ENCODE peak calls at places on chromosome 18, in eight cellular contexts. One of them, this sample, is unnamed.
A peak's percentile ranks its signal among the peaks of the same experiment; 100 is the strongest.

GRCh38 chr18:69128978-69129377 is 271.7 kb upstream of the DOK6 start:
- ATAC-seq in PC-3: no peak
- ATAC-seq in heart left ventricle: no peak
- ATAC-seq in A549: no peak
- ATAC-seq in CD4-positive, CD25-positive, alpha-beta regulatory T cell: no peak
- ATAC-seq in naive thymus-derived CD4-positive, alpha-beta T cell: no peak
- ATAC-seq in psoas muscle: no peak
- ATAC-seq in upper lobe of right lung: no peak
- ATAC-seq in this sample: no peak

GRCh38 chr18:63293930-63294329 is 25.6 kb downstream of the BCL2 start:
- ATAC-seq in A549: no peak
- ATAC-seq in psoas muscle: no peak
- ATAC-seq in upper lobe of right lung: no peak
- ATAC-seq in heart left ventricle: peak; percentile 57
- ATAC-seq in PC-3: no peak
- ATAC-seq in naive thymus-derived CD4-positive, alpha-beta T cell: no peak
- ATAC-seq in CD4-positive, CD25-positive, alpha-beta regulatory T cell: no peak
- ATAC-seq in this sample: peak; percentile 53

GRCh38 chr18:22668496-22668895 is 250.8 kb upstream of the CTAGE1 start:
- ATAC-seq in heart left ventricle: no peak
- ATAC-seq in PC-3: peak; percentile 24
- ATAC-seq in CD4-positive, CD25-positive, alpha-beta regulatory T cell: no peak
- ATAC-seq in upper lobe of right lung: no peak
- ATAC-seq in naive thymus-derived CD4-positive, alpha-beta T cell: no peak
- ATAC-seq in A549: no peak
- ATAC-seq in psoas muscle: no peak
- ATAC-seq in this sample: no peak

GRCh38 chr18:36518839-36519238 is 221.3 kb downstream of the FHOD3 start:
- ATAC-seq in heart left ventricle: peak; percentile 69
- ATAC-seq in psoas muscle: peak; percentile 41
- ATAC-seq in naive thymus-derived CD4-positive, alpha-beta T cell: no peak
- ATAC-seq in upper lobe of right lung: peak; percentile 22
- ATAC-seq in PC-3: no peak
- ATAC-seq in CD4-positive, CD25-positive, alpha-beta regulatory T cell: no peak
- ATAC-seq in A549: no peak
- ATAC-seq in this sample: no peak

GRCh38 chr18:48829443-48830149 is 121.2 kb downstream of the SMAD7 start:
- ATAC-seq in naive thymus-derived CD4-positive, alpha-beta T cell: no peak
- ATAC-seq in A549: no peak
- ATAC-seq in heart left ventricle: no peak
- ATAC-seq in CD4-positive, CD25-positive, alpha-beta regulatory T cell: no peak
- ATAC-seq in upper lobe of right lung: no peak
- ATAC-seq in psoas muscle: no peak
- ATAC-seq in PC-3: no peak
- ATAC-seq in this sample: no peak

GRCh38 chr18:21099442-21099841 is 12.2 kb downstream of the ROCK1 start:
- ATAC-seq in naive thymus-derived CD4-positive, alpha-beta T cell: peak; percentile 32
- ATAC-seq in A549: no peak
- ATAC-seq in PC-3: no peak
- ATAC-seq in CD4-positive, CD25-positive, alpha-beta regulatory T cell: no peak
- ATAC-seq in upper lobe of right lung: no peak
- ATAC-seq in heart left ventricle: peak; percentile 9
- ATAC-seq in psoas muscle: no peak
- ATAC-seq in this sample: no peak

GRCh38 chr18:32803571-32803970 is 30.7 kb upstream of the KLHL14 start:
- ATAC-seq in upper lobe of right lung: no peak
- ATAC-seq in heart left ventricle: no peak
- ATAC-seq in A549: no peak
- ATAC-seq in psoas muscle: no peak
- ATAC-seq in CD4-positive, CD25-positive, alpha-beta regulatory T cell: no peak
- ATAC-seq in naive thymus-derived CD4-positive, alpha-beta T cell: peak; percentile 20
- ATAC-seq in PC-3: no peak
- ATAC-seq in this sample: no peak

GRCh38 chr18:62236252-62236651 is 49.2 kb downstream of the RELCH start:
- ATAC-seq in heart left ventricle: no peak
- ATAC-seq in A549: no peak
- ATAC-seq in naive thymus-derived CD4-positive, alpha-beta T cell: no peak
- ATAC-seq in PC-3: no peak
- ATAC-seq in upper lobe of right lung: no peak
- ATAC-seq in psoas muscle: no peak
- ATAC-seq in CD4-positive, CD25-positive, alpha-beta regulatory T cell: no peak
- ATAC-seq in this sample: no peak

GRCh38 chr18:63057707-63058106 is 261.9 kb downstream of the BCL2 start:
- ATAC-seq in PC-3: no peak
- ATAC-seq in psoas muscle: no peak
- ATAC-seq in naive thymus-derived CD4-positive, alpha-beta T cell: no peak
- ATAC-seq in CD4-positive, CD25-positive, alpha-beta regulatory T cell: no peak
- ATAC-seq in heart left ventricle: no peak
- ATAC-seq in A549: no peak
- ATAC-seq in upper lobe of right lung: no peak
- ATAC-seq in this sample: peak; percentile 19

GRCh38 chr18:75341897-75342296 is 85.6 kb downstream of the SMIM21 start:
- ATAC-seq in upper lobe of right lung: no peak
- ATAC-seq in naive thymus-derived CD4-positive, alpha-beta T cell: no peak
- ATAC-seq in PC-3: no peak
- ATAC-seq in psoas muscle: no peak
- ATAC-seq in A549: no peak
- ATAC-seq in heart left ventricle: no peak
- ATAC-seq in CD4-positive, CD25-positive, alpha-beta regulatory T cell: no peak
- ATAC-seq in this sample: no peak

GRCh38 chr18:59918320-59918755 is 18.5 kb downstream of the PMAIP1 start:
- ATAC-seq in psoas muscle: peak; percentile 91
- ATAC-seq in PC-3: peak; percentile 82
- ATAC-seq in CD4-positive, CD25-positive, alpha-beta regulatory T cell: peak; percentile 51
- ATAC-seq in heart left ventricle: peak; percentile 80
- ATAC-seq in A549: peak; percentile 90
- ATAC-seq in upper lobe of right lung: peak; percentile 86
- ATAC-seq in naive thymus-derived CD4-positive, alpha-beta T cell: peak; percentile 78
- ATAC-seq in this sample: peak; percentile 80

GRCh38 chr18:72867721-72868665 is at the start of gene NETO1:
- ATAC-seq in CD4-positive, CD25-positive, alpha-beta regulatory T cell: no peak
- ATAC-seq in PC-3: peak; percentile 66
- ATAC-seq in heart left ventricle: no peak
- ATAC-seq in naive thymus-derived CD4-positive, alpha-beta T cell: no peak
- ATAC-seq in A549: peak; percentile 51
- ATAC-seq in upper lobe of right lung: peak; percentile 18
- ATAC-seq in psoas muscle: no peak
- ATAC-seq in this sample: no peak

GRCh38 chr18:44841221-44841620 is 160.5 kb downstream of the SETBP1 start:
- ATAC-seq in A549: no peak
- ATAC-seq in PC-3: no peak
- ATAC-seq in psoas muscle: no peak
- ATAC-seq in CD4-positive, CD25-positive, alpha-beta regulatory T cell: no peak
- ATAC-seq in upper lobe of right lung: no peak
- ATAC-seq in naive thymus-derived CD4-positive, alpha-beta T cell: no peak
- ATAC-seq in heart left ventricle: no peak
- ATAC-seq in this sample: no peak

GRCh38 chr18:54813305-54813704 is 15.0 kb upstream of the RAB27B start:
- ATAC-seq in A549: no peak
- ATAC-seq in naive thymus-derived CD4-positive, alpha-beta T cell: no peak
- ATAC-seq in psoas muscle: no peak
- ATAC-seq in CD4-positive, CD25-positive, alpha-beta regulatory T cell: no peak
- ATAC-seq in PC-3: no peak
- ATAC-seq in upper lobe of right lung: no peak
- ATAC-seq in heart left ventricle: no peak
- ATAC-seq in this sample: no peak

GRCh38 chr18:9000736-9001135 is 101.8 kb upstream of the NDUFV2 start:
- ATAC-seq in A549: no peak
- ATAC-seq in PC-3: no peak
- ATAC-seq in naive thymus-derived CD4-positive, alpha-beta T cell: no peak
- ATAC-seq in psoas muscle: peak; percentile 76
- ATAC-seq in CD4-positive, CD25-positive, alpha-beta regulatory T cell: no peak
- ATAC-seq in heart left ventricle: no peak
- ATAC-seq in upper lobe of right lung: no peak
- ATAC-seq in this sample: no peak

GRCh38 chr18:24683965-24684364 is 223.5 kb downstream of the HRH4 start:
- ATAC-seq in CD4-positive, CD25-positive, alpha-beta regulatory T cell: no peak
- ATAC-seq in heart left ventricle: no peak
- ATAC-seq in PC-3: no peak
- ATAC-seq in psoas muscle: no peak
- ATAC-seq in upper lobe of right lung: no peak
- ATAC-seq in naive thymus-derived CD4-positive, alpha-beta T cell: no peak
- ATAC-seq in A549: no peak
- ATAC-seq in this sample: no peak

GRCh38 chr18:3599235-3599634 is 149.3 kb downstream of the TGIF1 start:
- ATAC-seq in CD4-positive, CD25-positive, alpha-beta regulatory T cell: no peak
- ATAC-seq in psoas muscle: no peak
- ATAC-seq in PC-3: no peak
- ATAC-seq in A549: no peak
- ATAC-seq in naive thymus-derived CD4-positive, alpha-beta T cell: no peak
- ATAC-seq in upper lobe of right lung: no peak
- ATAC-seq in heart left ventricle: no peak
- ATAC-seq in this sample: no peak
- H3K4me1 ChIP-seq in CD4-positive, CD25-positive, alpha-beta regulatory T cell: peaks cover 66% of the 10 kb centered on the region
- H3K4me1 ChIP-seq in psoas muscle: peaks cover 44% of the 10 kb centered on the region
- H3K4me1 ChIP-seq in PC-3: peaks cover 61% of the 10 kb centered on the region
- H3K4me1 ChIP-seq in A549: peaks cover 76% of the 10 kb centered on the region
- H3K4me1 ChIP-seq in naive thymus-derived CD4-positive, alpha-beta T cell: peaks cover 45% of the 10 kb centered on the region
- H3K4me1 ChIP-seq in upper lobe of right lung: peaks cover 47% of the 10 kb centered on the region
- H3K4me1 ChIP-seq in heart left ventricle: peaks cover 40% of the 10 kb centered on the region
- H3K4me1 ChIP-seq in this sample: peaks cover 65% of the 10 kb centered on the region

DNA sequence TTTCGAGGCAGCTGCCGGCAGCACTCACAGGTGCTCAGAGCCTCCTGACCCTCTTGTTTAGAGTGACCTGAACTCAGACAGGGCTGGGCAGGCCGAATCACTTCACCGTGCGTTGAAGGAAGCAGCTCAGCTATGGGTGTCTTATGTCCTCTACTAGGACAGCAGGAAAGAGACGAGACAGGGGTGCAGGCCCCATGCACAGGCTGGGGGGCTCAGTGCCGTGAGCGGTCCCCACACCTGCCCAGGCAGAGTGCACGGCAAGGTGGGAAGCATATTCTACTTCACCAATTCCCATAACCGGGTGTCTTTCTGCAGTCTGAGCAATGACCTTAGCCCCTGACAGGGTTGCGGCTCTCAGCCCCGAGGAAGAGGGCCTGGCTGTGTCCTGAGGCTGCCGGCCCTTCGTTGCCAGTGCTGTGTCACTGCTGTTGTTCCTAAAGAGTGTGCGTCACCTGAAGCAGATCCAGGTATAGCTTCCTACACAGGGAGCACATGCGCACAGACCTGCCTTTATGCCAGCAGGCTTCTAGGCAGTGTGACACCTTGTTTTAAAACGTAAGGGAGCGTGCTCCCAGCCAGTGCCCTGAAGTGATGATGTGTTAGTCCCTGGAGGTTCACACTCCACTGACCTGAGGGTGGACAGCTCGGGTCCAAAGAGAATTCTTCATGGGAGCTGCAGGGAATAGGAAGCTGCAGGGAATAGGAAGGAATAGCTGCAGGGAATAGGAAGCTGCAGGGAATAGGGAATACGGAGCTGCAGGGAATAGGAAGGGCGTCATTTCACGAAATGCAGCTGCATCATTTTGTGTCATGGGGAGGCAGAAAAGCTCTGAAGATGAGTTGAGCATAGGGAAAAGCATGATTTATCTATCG is 207.9 kb upstream of the SALL3 start:
- ATAC-seq in psoas muscle: no peak
- ATAC-seq in heart left ventricle: no peak
- ATAC-seq in CD4-positive, CD25-positive, alpha-beta regulatory T cell: no peak
- ATAC-seq in upper lobe of right lung: no peak
- ATAC-seq in naive thymus-derived CD4-positive, alpha-beta T cell: no peak
- ATAC-seq in A549: no peak
- ATAC-seq in PC-3: no peak
- ATAC-seq in this sample: no peak
- H3K9me3 ChIP-seq in psoas muscle: no peaks in the 10 kb centered on the region
- H3K9me3 ChIP-seq in heart left ventricle: no peaks in the 10 kb centered on the region
- H3K9me3 ChIP-seq in CD4-positive, CD25-positive, alpha-beta regulatory T cell: no peaks in the 10 kb centered on the region
- H3K9me3 ChIP-seq in upper lobe of right lung: no peaks in the 10 kb centered on the region
- H3K9me3 ChIP-seq in naive thymus-derived CD4-positive, alpha-beta T cell: no peaks in the 10 kb centered on the region
- H3K9me3 ChIP-seq in A549: no peaks in the 10 kb centered on the region
- H3K9me3 ChIP-seq in PC-3: no peaks in the 10 kb centered on the region
- H3K9me3 ChIP-seq in this sample: no peaks in the 10 kb centered on the region

DNA sequence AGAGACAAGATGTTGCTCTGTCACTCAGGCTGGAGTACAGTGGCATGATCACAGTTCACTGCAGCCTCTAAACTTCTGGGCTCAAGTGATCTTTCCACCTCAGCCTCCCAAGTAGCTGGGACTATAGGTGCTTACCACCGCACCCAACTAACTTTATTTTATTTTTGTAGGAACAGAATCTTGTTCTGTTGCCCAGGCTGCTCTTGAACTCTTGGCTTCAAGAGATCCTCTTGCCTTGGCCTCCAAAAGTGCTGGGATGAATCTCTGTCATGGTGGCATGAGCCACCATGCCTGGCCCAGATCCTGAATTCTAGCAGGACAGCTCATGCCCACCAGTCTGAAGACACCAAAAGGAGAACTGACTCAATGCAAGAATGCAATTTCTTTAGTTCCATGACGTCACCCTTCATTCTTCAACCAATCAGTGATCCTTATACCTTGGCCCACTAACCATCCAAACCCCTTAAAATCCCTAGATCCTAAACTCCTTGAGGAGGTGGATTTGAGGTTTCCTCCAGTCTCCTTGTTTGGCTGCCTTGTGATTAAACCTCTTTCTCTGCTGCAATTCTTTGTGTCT is 25.6 kb upstream of the CXXC1 start:
- ATAC-seq in psoas muscle: no peak
- ATAC-seq in PC-3: no peak
- ATAC-seq in upper lobe of right lung: no peak
- ATAC-seq in naive thymus-derived CD4-positive, alpha-beta T cell: no peak
- ATAC-seq in heart left ventricle: no peak
- ATAC-seq in CD4-positive, CD25-positive, alpha-beta regulatory T cell: no peak
- ATAC-seq in A549: no peak
- ATAC-seq in this sample: no peak
- H3K4me3 ChIP-seq in psoas muscle: no peak overlapping the region
- H3K4me3 ChIP-seq in PC-3: no peak overlapping the region
- H3K4me3 ChIP-seq in upper lobe of right lung: no peak overlapping the region
- H3K4me3 ChIP-seq in naive thymus-derived CD4-positive, alpha-beta T cell: no peak overlapping the region
- H3K4me3 ChIP-seq in heart left ventricle: no peak overlapping the region
- H3K4me3 ChIP-seq in CD4-positive, CD25-positive, alpha-beta regulatory T cell: no peak overlapping the region
- H3K4me3 ChIP-seq in A549: no peak overlapping the region
- H3K4me3 ChIP-seq in this sample: no peak overlapping the region

GRCh38 chr18:57786038-57786437 is 17.1 kb downstream of the ATP8B1 start:
- ATAC-seq in naive thymus-derived CD4-positive, alpha-beta T cell: no peak
- ATAC-seq in upper lobe of right lung: no peak
- ATAC-seq in PC-3: no peak
- ATAC-seq in heart left ventricle: no peak
- ATAC-seq in A549: no peak
- ATAC-seq in psoas muscle: no peak
- ATAC-seq in CD4-positive, CD25-positive, alpha-beta regulatory T cell: no peak
- ATAC-seq in this sample: no peak

GRCh38 chr18:57789759-57790158 is 13.4 kb downstream of the ATP8B1 start:
- ATAC-seq in psoas muscle: no peak
- ATAC-seq in upper lobe of right lung: no peak
- ATAC-seq in heart left ventricle: no peak
- ATAC-seq in PC-3: peak; percentile 4
- ATAC-seq in A549: peak; percentile 13
- ATAC-seq in naive thymus-derived CD4-positive, alpha-beta T cell: no peak
- ATAC-seq in CD4-positive, CD25-positive, alpha-beta regulatory T cell: no peak
- ATAC-seq in this sample: no peak

GRCh38 chr18:57789105-57789504 is 14.0 kb downstream of the ATP8B1 start:
- ATAC-seq in psoas muscle: no peak
- ATAC-seq in A549: peak; percentile 48
- ATAC-seq in PC-3: peak; percentile 65
- ATAC-seq in heart left ventricle: peak; percentile 18
- ATAC-seq in naive thymus-derived CD4-positive, alpha-beta T cell: no peak
- ATAC-seq in upper lobe of right lung: no peak
- ATAC-seq in CD4-positive, CD25-positive, alpha-beta regulatory T cell: no peak
- ATAC-seq in this sample: peak; percentile 37

GRCh38 chr18:57784816-57785144 is 18.3 kb downstream of the ATP8B1 start:
- ATAC-seq in heart left ventricle: no peak
- ATAC-seq in A549: no peak
- ATAC-seq in CD4-positive, CD25-positive, alpha-beta regulatory T cell: no peak
- ATAC-seq in naive thymus-derived CD4-positive, alpha-beta T cell: no peak
- ATAC-seq in upper lobe of right lung: no peak
- ATAC-seq in psoas muscle: no peak
- ATAC-seq in PC-3: no peak
- ATAC-seq in this sample: no peak

GRCh38 chr18:57787068-57787682 is 15.9 kb downstream of the ATP8B1 start:
- ATAC-seq in CD4-positive, CD25-positive, alpha-beta regulatory T cell: no peak
- ATAC-seq in PC-3: peak; percentile 35
- ATAC-seq in psoas muscle: no peak
- ATAC-seq in upper lobe of right lung: peak; percentile 41
- ATAC-seq in naive thymus-derived CD4-positive, alpha-beta T cell: no peak
- ATAC-seq in A549: no peak
- ATAC-seq in heart left ventricle: peak; percentile 33
- ATAC-seq in this sample: no peak
- H3K4me1 ChIP-seq in CD4-positive, CD25-positive, alpha-beta regulatory T cell: no peaks in the 10 kb centered on the region
- H3K4me1 ChIP-seq in PC-3: peaks cover 54% of the 10 kb centered on the region
- H3K4me1 ChIP-seq in psoas muscle: peaks cover 50% of the 10 kb centered on the region
- H3K4me1 ChIP-seq in upper lobe of right lung: peaks cover 20% of the 10 kb centered on the region
- H3K4me1 ChIP-seq in naive thymus-derived CD4-positive, alpha-beta T cell: no peaks in the 10 kb centered on the region
- H3K4me1 ChIP-seq in A549: peaks cover 48% of the 10 kb centered on the region
- H3K4me1 ChIP-seq in heart left ventricle: peaks cover 65% of the 10 kb centered on the region
- H3K4me1 ChIP-seq in this sample: peaks cover 17% of the 10 kb centered on the region

This sample was measured in gastroesophageal sphincter.